ENCODE peak calls at places on chromosomes 12 and 14, in six cellular contexts. C, H, Z, N, F and D are unnamed samples.

GRCh38 chr14:90613997-90614396 is 202.2 kb downstream of the TTC7B start:
- DNase-seq in H (no peak), N (no peak), Z (no peak), C (no peak), F (no peak), D (no peak)

GRCh38 chr12:113462880-113463745 is 8.6 kb downstream of the LHX5 start:
- DNase-seq in C (no peak), F (no peak), Z (no peak), H (no peak), N (no peak), D (no peak)

GRCh38 chr14:72636094-72636493 is 257.8 kb downstream of the DPF3 start:
- DNase-seq in Z (no peak), H (no peak), C (no peak), F (no peak), N (no peak), D (no peak)

GRCh38 chr14:61973981-61974380 is 211.8 kb downstream of the SNAPC1 start:
- DNase-seq in F (no peak), H (no peak), C (no peak), N (no peak), Z (no peak), D (no peak)

GRCh38 chr14:34013714-34014055 is 62.8 kb upstream of the EGLN3 start:
- DNase-seq in Z (no peak), H (no peak), N (no peak), C (no peak), F (no peak), D (no peak)

GRCh38 chr14:75125617-75126016 is 1.2 kb downstream of the NEK9 start:
- DNase-seq in H (no peak), N (no peak), C (no peak), Z (no peak), F (no peak), D (no peak)

GRCh38 chr12:106084048-106084671 is 54.6 kb downstream of the NUAK1 start:
- DNase-seq in H (no peak), C (no peak), Z (no peak), F (peak; percentile 83), N (no peak), D (no peak)

GRCh38 chr12:47794679-47795078 is 21.6 kb downstream of the SLC48A1 start:
- DNase-seq in H (no peak), C (no peak), Z (no peak), N (no peak), F (no peak), D (no peak)

GRCh38 chr12:68611094-68611818 is 557 bp downstream of the RAP1B start:
- DNase-seq in C (peak; percentile 65), Z (peak; percentile 71), F (peak; percentile 82), N (peak; percentile 70), H (peak; percentile 93), D (peak; percentile 79)

GRCh38 chr12:53207042-53207441 is at the start of gene ITGB7:
- DNase-seq in H (no peak), N (no peak), F (no peak), C (no peak), Z (no peak), D (no peak)

GRCh38 chr12:116964740-116965090 is 54.0 kb downstream of the FBXW8 start:
- DNase-seq in Z (no peak), F (no peak), N (no peak), C (no peak), H (no peak), D (no peak)

GRCh38 chr14:31787377-31787776 is 226.2 kb downstream of the NUBPL start:
- DNase-seq in C (no peak), N (no peak), F (peak; percentile 44), Z (no peak), H (no peak), D (no peak)

GRCh38 chr14:70576891-70577290 is 23.6 kb downstream of the MED6 start:
- DNase-seq in C (no peak), N (no peak), Z (no peak), H (no peak), F (no peak), D (no peak)

GRCh38 chr14:104237651-104238423 is 99.5 kb downstream of the KIF26A start:
- DNase-seq in H (no peak), Z (no peak), N (peak; percentile 20), C (no peak), F (no peak), D (no peak)

GRCh38 chr14:77859934-77860570 is 60.1 kb downstream of the ADCK1 start:
- DNase-seq in C (no peak), F (no peak), H (no peak), N (no peak), Z (peak; percentile 58), D (no peak)

GRCh38 chr14:62734831-62735230 is 310.4 kb downstream of the KCNH5 start:
- DNase-seq in F (no peak), N (no peak), H (no peak), Z (no peak), C (no peak), D (no peak)

GRCh38 chr12:102964872-102965271 is 7.4 kb downstream of the ASCL1 start:
- DNase-seq in F (no peak), Z (no peak), N (no peak), H (no peak), C (no peak), D (no peak)

GRCh38 chr12:107477946-107478610 is 207.5 kb upstream of the PWP1 start:
- DNase-seq in C (no peak), H (no peak), N (no peak), F (no peak), Z (no peak), D (no peak)

GRCh38 chr12:5317556-5317955 is 114.4 kb upstream of the NTF3 start:
- DNase-seq in H (no peak), F (no peak), Z (no peak), N (no peak), C (no peak), D (no peak)

GRCh38 chr12:89863968-89864367 is 155.3 kb upstream of the ATP2B1 start:
- DNase-seq in N (no peak), Z (no peak), H (no peak), F (peak; percentile 47), C (no peak), D (no peak)

GRCh38 chr14:98731701-98732100 is 540.3 kb downstream of the BCL11B start:
- DNase-seq in H (no peak), F (no peak), C (no peak), N (no peak), Z (no peak), D (no peak)

GRCh38 chr12:101110856-101111255 is 99.2 kb downstream of the SLC5A8 start:
- DNase-seq in N (no peak), F (no peak), C (no peak), H (no peak), Z (no peak), D (no peak)

GRCh38 chr14:23357261-23357660 is 4.6 kb upstream of the SLC22A17 start:
- DNase-seq in C (no peak), H (no peak), N (no peak), Z (no peak), F (no peak), D (peak; percentile 56)

GRCh38 chr12:96719671-96720362 is 187.2 kb upstream of the NEDD1 start:
- DNase-seq in F (no peak), Z (no peak), C (no peak), H (no peak), N (no peak), D (no peak)

GRCh38 chr14:67170706-67171105 is 18.5 kb upstream of the GARIN2 start:
- DNase-seq in F (peak; percentile 23), N (no peak), C (no peak), H (no peak), Z (no peak), D (no peak)

GRCh38 chr14:77498120-77498979 is at the start of gene ISM2:
- DNase-seq in C (no peak), Z (peak; percentile 30), F (peak; percentile 57), N (no peak), H (no peak), D (no peak)

GRCh38 chr12:113222730-113223531 is 1.7 kb downstream of the TPCN1 start:
- DNase-seq in H (no peak), N (peak; percentile 79), F (peak; percentile 63), C (peak; percentile 72), Z (peak; percentile 83), D (peak; percentile 83)

GRCh38 chr12:113061061-113061694 is 4.6 kb downstream of the DTX1 start:
- DNase-seq in N (no peak), F (no peak), Z (no peak), C (no peak), H (no peak), D (no peak)

GRCh38 chr14:104975481-104976197 is 2.5 kb downstream of the AHNAK2 start:
- DNase-seq in Z (peak; percentile 24), H (no peak), F (no peak), N (no peak), C (no peak), D (no peak)

GRCh38 chr14:68551045-68551683 is 241.7 kb downstream of the ZFP36L1 start:
- DNase-seq in C (no peak), N (no peak), Z (no peak), F (no peak), H (no peak), D (no peak)
- H3K4me1 ChIP-seq in C (peaks cover 31% of the 10 kb centered on the region), N (peaks cover 71% of the 10 kb centered on the region), Z (peaks cover 39% of the 10 kb centered on the region), F (peaks cover 66% of the 10 kb centered on the region), H (peaks cover 100% of the 10 kb centered on the region), D (peaks cover 83% of the 10 kb centered on the region)

GRCh38 chr12:109523504-109523903 is 46.1 kb downstream of the UBE3B start:
- DNase-seq in N (no peak), F (no peak), C (no peak), H (no peak), Z (no peak), D (no peak)

GRCh38 chr12:109523071-109523470 is 45.6 kb downstream of the UBE3B start:
- DNase-seq in C (no peak), N (no peak), H (no peak), Z (peak; percentile 86), F (no peak), D (no peak)

GRCh38 chr12:109524466-109525278 is 47.2 kb downstream of the UBE3B start:
- DNase-seq in F (no peak), C (no peak), N (no peak), Z (no peak), H (no peak), D (no peak)

GRCh38 chr12:109527489-109528123 is 45.7 kb downstream of the MMAB start:
- DNase-seq in N (no peak), H (no peak), F (no peak), C (no peak), Z (no peak), D (no peak)

GRCh38 chr12:109525279-109525585 is 47.8 kb downstream of the UBE3B start:
- DNase-seq in F (no peak), Z (no peak), C (no peak), N (no peak), H (no peak), D (no peak)
- H3K27me3 ChIP-seq in F (no peaks in the 10 kb centered on the region), Z (no peaks in the 10 kb centered on the region), C (no peaks in the 10 kb centered on the region), N (no peaks in the 10 kb centered on the region), H (no peaks in the 10 kb centered on the region), D (no peaks in the 10 kb centered on the region)

DNA sequence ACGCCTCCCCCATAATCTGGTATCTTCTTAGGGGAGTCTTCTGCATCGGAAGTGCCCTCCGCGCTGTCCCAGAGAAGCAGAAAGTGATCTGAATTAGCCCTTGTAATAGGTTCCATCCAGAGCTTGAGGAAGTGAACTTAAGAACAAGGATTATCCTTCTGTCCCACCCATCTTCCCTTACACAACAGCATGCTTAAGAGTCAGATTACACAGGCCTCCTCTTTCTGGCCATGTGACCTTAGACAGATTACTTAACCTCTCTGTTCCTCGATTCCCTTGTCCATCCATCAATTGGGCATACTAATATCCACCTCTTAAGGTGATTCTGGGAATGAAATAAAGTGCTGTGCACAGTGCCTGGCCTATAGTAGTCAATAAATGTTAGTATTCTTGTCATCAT is 11.4 kb downstream of the CABP1 start:
- DNase-seq in F (peak; percentile 12), Z (no peak), C (no peak), H (no peak), N (no peak), D (no peak)
- H3K27ac ChIP-seq in F (no peak overlapping the region), Z (peak overlapping the region; percentile 85), C (no peak overlapping the region), H (peak overlapping the region; percentile 42), N (no peak overlapping the region), D (peak overlapping the region; percentile 75)

GRCh38 chr12:56721721-56722120 is 3.4 kb downstream of the NACA start:
- DNase-seq in Z (no peak), N (no peak), C (no peak), F (no peak), H (no peak), D (no peak)
- H3K4me1 ChIP-seq in Z (peaks cover 47% of the 10 kb centered on the region), N (peaks cover 74% of the 10 kb centered on the region), C (peaks cover 49% of the 10 kb centered on the region), F (peaks cover 62% of the 10 kb centered on the region), H (peaks cover 82% of the 10 kb centered on the region), D (no peaks in the 10 kb centered on the region)